ENCODE peak calls at places on chromosome 6, in eight cellular contexts. L is hypothalamus; U is body of pancreas; N is activated T-helper 1 cell treated with anti-CD3 and anti-CD28 coated beads, Interleukin-2, amount 50 U/mL, for 16 hours; Z is left kidney; H is Right ventricle myocardium inferior; P is memory B cell; W is activated T-cell treated with anti-CD3 and anti-CD28 coated beads for 1 hour. M is an unnamed sample.

GRCh38 chr6:110414669-110415296 is 592 bp downstream of the DDO start:
- DNase-seq in W (no peak), Z (no peak), H (no peak), N (no peak), U (no peak), P (no peak), L (no peak), M (no peak)

GRCh38 chr6:119484598-119484997 is 135.0 kb upstream of the MAN1A1 start:
- DNase-seq in N (no peak), P (no peak), L (no peak), H (no peak), W (no peak), Z (peak; percentile 16), U (peak; percentile 34), M (no peak)

GRCh38 chr6:5851261-5851757 is 155.4 kb downstream of the NRN1 start:
- DNase-seq in Z (peak; percentile 92), H (peak; percentile 85), W (peak; percentile 54), N (peak; percentile 52), U (peak; percentile 58), L (peak; percentile 59), P (peak; percentile 49), M (no peak)

GRCh38 chr6:134493789-134494188 is 175.9 kb upstream of the SGK1 start:
- DNase-seq in W (no peak), U (no peak), P (no peak), N (no peak), H (no peak), L (no peak), Z (no peak), M (no peak)

GRCh38 chr6:125363360-125364121 is 61.8 kb upstream of the HDDC2 start:
- DNase-seq in Z (peak; percentile 89), H (peak; percentile 82), N (no peak), P (no peak), L (no peak), W (no peak), U (peak; percentile 22), M (no peak)

GRCh38 chr6:168347615-168348014 is 28.0 kb upstream of the DACT2 start:
- DNase-seq in P (no peak), H (no peak), L (no peak), Z (no peak), U (no peak), N (no peak), W (no peak), M (no peak)

GRCh38 chr6:26223677-26224546 is 136.7 kb downstream of the HFE start:
- DNase-seq in N (peak; percentile 37), U (peak; percentile 49), H (no peak), W (peak; percentile 42), P (no peak), Z (peak; percentile 97), L (no peak), M (no peak)

GRCh38 chr6:72522735-72523141 is 99.1 kb upstream of the KCNQ5 start:
- DNase-seq in W (no peak), L (no peak), U (peak; percentile 50), H (no peak), N (no peak), P (peak; percentile 14), Z (peak; percentile 10), M (peak; percentile 8)

GRCh38 chr6:47743744-47744143 is 38.1 kb upstream of the OPN5 start:
- DNase-seq in H (no peak), Z (no peak), L (no peak), W (no peak), P (no peak), U (no peak), N (no peak), M (no peak)

GRCh38 chr6:24584390-24584735 is 61.6 kb downstream of the KIAA0319 start:
- DNase-seq in H (no peak), N (no peak), L (no peak), Z (peak; percentile 18), U (no peak), W (no peak), P (no peak), M (no peak)

GRCh38 chr6:127120787-127121636 is 2.5 kb downstream of the RSPO3 start:
- DNase-seq in U (peak; percentile 61), N (no peak), P (peak; percentile 41), Z (peak; percentile 96), W (peak; percentile 31), L (no peak), H (peak; percentile 70), M (peak; percentile 66)

GRCh38 chr6:118319890-118320289 is 228.2 kb upstream of the PLN start:
- DNase-seq in H (no peak), L (no peak), Z (no peak), W (no peak), P (no peak), U (no peak), N (no peak), M (no peak)

GRCh38 chr6:21856096-21856825 is 262.7 kb downstream of the SOX4 start:
- DNase-seq in L (no peak), U (peak; percentile 40), H (no peak), W (no peak), P (no peak), N (no peak), Z (no peak), M (no peak)

GRCh38 chr6:89436226-89436625 is 3.3 kb downstream of the ANKRD6 start:
- DNase-seq in L (no peak), P (no peak), W (no peak), Z (peak; percentile 35), H (no peak), N (no peak), U (no peak), M (no peak)

GRCh38 chr6:38364775-38365174 is 275.0 kb downstream of the BTBD9 start:
- DNase-seq in Z (no peak), W (no peak), L (no peak), N (no peak), P (no peak), U (no peak), H (no peak), M (no peak)

GRCh38 chr6:165630544-165630953 is 32.5 kb downstream of the PDE10A start:
- DNase-seq in P (no peak), Z (no peak), U (no peak), L (no peak), H (no peak), W (no peak), N (no peak), M (no peak)

GRCh38 chr6:30719356-30719755 is 796 bp upstream of the TUBB start:
- DNase-seq in N (no peak), Z (peak; percentile 57), W (no peak), H (no peak), U (no peak), L (no peak), P (no peak), M (no peak)

GRCh38 chr6:135910943-135911618 is 59.6 kb downstream of the PDE7B start:
- DNase-seq in P (no peak), Z (no peak), W (no peak), N (no peak), U (no peak), L (no peak), H (no peak), M (no peak)

GRCh38 chr6:148789991-148790390 is 43.2 kb downstream of the UST start:
- DNase-seq in N (no peak), P (no peak), Z (no peak), L (no peak), U (no peak), W (no peak), H (no peak), M (no peak)

GRCh38 chr6:1903780-1904493 is 294.2 kb downstream of the FOXC1 start:
- DNase-seq in N (no peak), U (no peak), W (no peak), H (no peak), Z (peak; percentile 97), L (no peak), P (no peak), M (no peak)

GRCh38 chr6:12203001-12203400 is 87.2 kb upstream of the EDN1 start:
- DNase-seq in N (no peak), U (peak; percentile 37), H (no peak), Z (peak; percentile 71), W (no peak), P (no peak), L (no peak), M (no peak)

GRCh38 chr6:90123796-90124195 is 172.8 kb downstream of the BACH2 start:
- DNase-seq in P (no peak), L (no peak), Z (no peak), N (no peak), W (no peak), U (no peak), H (no peak), M (no peak)

GRCh38 chr6:170173416-170173990 is 117.4 kb downstream of the DLL1 start:
- DNase-seq in Z (peak; percentile 47), W (no peak), N (no peak), U (peak; percentile 1), P (no peak), H (peak; percentile 27), L (no peak), M (no peak)

GRCh38 chr6:149723771-149724417 is 6.0 kb upstream of the LATS1 start:
- DNase-seq in W (peak; percentile 14), N (no peak), H (no peak), P (peak; percentile 23), U (peak; percentile 78), L (no peak), Z (peak; percentile 63), M (peak; percentile 18)

GRCh38 chr6:33592595-33593413 is 12.7 kb upstream of the BAK1 start:
- DNase-seq in P (peak; percentile 89), Z (peak; percentile 85), H (no peak), U (no peak), N (no peak), W (peak; percentile 35), L (no peak), M (peak; percentile 59)

GRCh38 chr6:24494726-24495515 is at the start of gene ALDH5A1:
- DNase-seq in H (peak; percentile 84), U (peak; percentile 71), L (peak; percentile 53), W (peak; percentile 63), Z (peak; percentile 95), N (peak; percentile 67), P (peak; percentile 59), M (peak; percentile 55)

GRCh38 chr6:83381949-83382348 is 48.9 kb downstream of the ME1 start:
- DNase-seq in U (no peak), Z (no peak), H (no peak), L (no peak), P (no peak), N (no peak), W (no peak), M (no peak)

GRCh38 chr6:391559-392440 is at the start of gene IRF4:
- DNase-seq in N (peak; percentile 61), P (peak; percentile 73), W (peak; percentile 53), L (no peak), H (peak; percentile 68), Z (peak; percentile 51), U (no peak), M (peak; percentile 80)

GRCh38 chr6:17863971-17864754 is 123.3 kb downstream of the KIF13A start:
- DNase-seq in Z (no peak), H (no peak), P (no peak), L (no peak), N (no peak), W (no peak), U (no peak), M (no peak)

GRCh38 chr6:11325431-11325830 is 93.0 kb upstream of the NEDD9 start:
- DNase-seq in P (no peak), W (no peak), N (no peak), U (no peak), Z (no peak), H (no peak), L (no peak), M (no peak)

GRCh38 chr6:125584468-125584939 is 164.9 kb upstream of the HEY2 start:
- DNase-seq in Z (peak; percentile 72), U (no peak), L (no peak), P (no peak), N (no peak), W (no peak), H (peak; percentile 64), M (no peak)

GRCh38 chr6:63739094-63739687 is 103.6 kb downstream of the PHF3 start:
- DNase-seq in H (no peak), N (no peak), L (no peak), P (no peak), W (no peak), U (no peak), Z (no peak), M (no peak)

M was measured in GM19239.